ENCODE peak calls at places on chromosomes 3 and 15, in nine cellular contexts. G, O, N, Z, K, X, Q, T and J are unnamed samples.

GRCh38 chr3:184233127-184233843 is 3.9 kb downstream of the VWA5B2 start:
- DNase-seq in Z (no peak), X (no peak), K (no peak), O (no peak), Q (no peak), T (no peak), N (no peak), G (no peak), J (no peak)

GRCh38 chr3:50269977-50270413 is 1.0 kb downstream of the SEMA3B start:
- DNase-seq in N (no peak), K (no peak), Z (no peak), X (no peak), T (no peak), Q (no peak), G (peak; percentile 46), O (no peak), J (no peak)

GRCh38 chr3:61768284-61769012 is 207.1 kb downstream of the PTPRG start:
- DNase-seq in K (no peak), G (peak; percentile 1), X (peak; percentile 11), Q (no peak), Z (no peak), N (no peak), O (no peak), T (no peak), J (no peak)

GRCh38 chr3:38646630-38647029 is 2.9 kb downstream of the SCN5A start:
- DNase-seq in X (no peak), O (no peak), Q (no peak), T (no peak), Z (no peak), G (no peak), K (no peak), N (peak; percentile 74), J (peak; percentile 39)

GRCh38 chr3:55030938-55031337 is 103.1 kb upstream of the LRTM1 start:
- DNase-seq in K (peak; percentile 8), Z (no peak), Q (no peak), G (no peak), O (no peak), X (no peak), T (no peak), N (no peak), J (no peak)

GRCh38 chr3:116445291-116445841 is at the start of gene LSAMP:
- DNase-seq in O (no peak), Z (no peak), K (no peak), G (no peak), N (peak; percentile 94), T (peak; percentile 42), X (no peak), Q (no peak), J (no peak)

GRCh38 chr3:150611666-150612065 is 8.5 kb downstream of the SELENOT start:
- DNase-seq in K (no peak), T (no peak), X (no peak), Z (no peak), Q (no peak), O (no peak), G (no peak), N (no peak), J (no peak)

GRCh38 chr3:148021400-148021799 is 612.2 kb downstream of the ZIC1 start:
- DNase-seq in Z (no peak), N (no peak), X (no peak), Q (no peak), T (no peak), K (no peak), O (no peak), G (no peak), J (no peak)

GRCh38 chr3:159417761-159418160 is 570.9 kb upstream of the IL12A start:
- DNase-seq in O (no peak), G (no peak), Q (no peak), X (no peak), N (no peak), T (no peak), Z (no peak), K (no peak), J (no peak)

GRCh38 chr3:150237490-150237889 is 170.6 kb upstream of the TSC22D2 start:
- DNase-seq in X (no peak), N (no peak), T (no peak), Q (peak; percentile 48), G (peak; percentile 84), K (no peak), O (peak; percentile 49), Z (no peak), J (no peak)

GRCh38 chr3:53850895-53851294 is 4.5 kb downstream of the IL17RB start:
- DNase-seq in G (no peak), Q (no peak), X (no peak), O (no peak), T (peak; percentile 70), K (peak; percentile 24), N (no peak), Z (no peak), J (no peak)

GRCh38 chr15:95857124-95857757 is 473.3 kb upstream of the NR2F2 start:
- DNase-seq in T (no peak), Z (no peak), Q (no peak), X (no peak), O (no peak), K (peak; percentile 58), N (no peak), G (no peak), J (no peak)

GRCh38 chr3:119350114-119350513 is 55.9 kb downstream of the ARHGAP31 start:
- DNase-seq in O (no peak), X (no peak), G (no peak), K (no peak), T (peak; percentile 31), Z (no peak), N (peak; percentile 87), Q (no peak), J (no peak)

GRCh38 chr3:13708871-13709595 is 160.1 kb downstream of the FBLN2 start:
- DNase-seq in N (no peak), G (no peak), O (no peak), X (no peak), Z (no peak), Q (no peak), K (no peak), T (no peak), J (no peak)

GRCh38 chr15:35062164-35063099 is 22.7 kb downstream of the NANOGP8 start:
- DNase-seq in Q (no peak), Z (no peak), N (no peak), K (no peak), X (no peak), T (no peak), G (no peak), O (no peak), J (no peak)

GRCh38 chr3:107450254-107450653 is 72.5 kb upstream of the BBX start:
- DNase-seq in Z (no peak), O (no peak), T (no peak), G (no peak), Q (no peak), X (no peak), N (no peak), K (no peak), J (no peak)

GRCh38 chr3:118501152-118501551 is 533.5 kb downstream of the IGSF11 start:
- DNase-seq in Z (no peak), O (peak; percentile 22), T (no peak), K (no peak), N (peak; percentile 45), Q (no peak), G (peak; percentile 22), X (no peak), J (no peak)

GRCh38 chr3:101532783-101533602 is 20.0 kb upstream of the SENP7 start:
- DNase-seq in Z (no peak), N (no peak), K (no peak), O (no peak), X (no peak), Q (no peak), T (no peak), G (peak; percentile 18), J (no peak)

GRCh38 chr3:177050466-177051237 is 146.6 kb downstream of the TBL1XR1 start:
- DNase-seq in O (no peak), G (peak; percentile 31), K (peak; percentile 16), X (peak; percentile 58), Z (no peak), T (no peak), N (peak; percentile 17), Q (no peak), J (no peak)

GRCh38 chr15:89127054-89127702 is 38.9 kb downstream of the ABHD2 start:
- DNase-seq in T (no peak), Z (no peak), O (peak; percentile 51), G (no peak), K (no peak), Q (no peak), N (no peak), X (no peak), J (no peak)

GRCh38 chr15:26179906-26180305 is 316.8 kb upstream of the ATP10A start:
- DNase-seq in N (peak; percentile 80), T (no peak), G (no peak), X (no peak), K (no peak), Z (no peak), O (no peak), Q (no peak), J (no peak)

GRCh38 chr3:33440578-33441321 is 545 bp upstream of the UBP1 start:
- DNase-seq in O (peak; percentile 77), Z (peak; percentile 92), G (peak; percentile 99), T (peak; percentile 99), X (peak; percentile 100), N (peak; percentile 98), Q (peak; percentile 96), K (peak; percentile 100), J (peak; percentile 86)
- TF ChIP-seq CTCF in O (no peak), Z (no peak), G (no peak), T (no peak), X (no peak), N (no peak), Q (no peak), K (no peak), J (no peak)

GRCh38 chr15:41504751-41505492 is 8.7 kb downstream of the LTK start:
- DNase-seq in K (no peak), G (no peak), X (no peak), T (no peak), Q (no peak), N (no peak), O (no peak), Z (no peak), J (no peak)
- TF ChIP-seq CTCF in K (no peak), G (no peak), X (no peak), T (no peak), Q (peak; percentile 7), N (no peak), O (no peak), Z (no peak), J (no peak)

DNA sequence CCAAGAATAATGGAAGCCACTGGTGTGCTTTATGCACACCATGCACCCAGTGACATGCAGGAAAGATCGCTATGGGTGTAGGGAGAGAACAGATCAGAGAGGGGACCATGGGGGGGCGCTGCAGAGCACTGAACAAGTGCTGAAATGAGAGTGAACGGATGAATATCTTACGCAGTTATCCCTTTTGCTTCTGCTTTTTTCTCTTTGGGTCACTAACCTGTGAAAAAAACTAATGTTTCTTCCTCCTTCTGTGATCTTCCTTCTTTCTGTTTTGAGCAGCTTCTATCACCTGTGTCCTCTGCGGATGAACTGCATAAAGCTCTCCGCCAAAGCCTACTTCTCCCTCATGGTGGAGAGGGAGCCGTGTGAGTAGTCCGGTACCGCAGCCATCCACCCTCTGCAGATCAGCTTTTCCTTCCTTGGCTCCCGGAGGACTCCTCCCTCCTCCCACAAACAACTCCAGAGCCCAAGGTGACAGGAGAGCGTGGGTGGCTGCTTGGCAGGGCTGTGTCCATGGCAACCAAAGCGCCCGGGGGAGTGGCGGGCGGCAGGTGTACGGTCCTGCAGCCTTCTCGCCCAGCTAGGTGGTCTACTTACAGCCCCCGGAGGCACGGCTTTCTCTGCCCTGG is 106.2 kb downstream of the DGKG start:
- DNase-seq in K (no peak), T (no peak), N (peak; percentile 67), X (no peak), Z (no peak), Q (no peak), G (no peak), O (no peak), J (peak; percentile 95)
- TF ChIP-seq CTCF in K (peak; percentile 5), T (no peak), N (peak; percentile 68), X (no peak), Z (no peak), Q (peak; percentile 53), G (no peak), O (no peak), J (peak; percentile 47)

GRCh38 chr15:73712107-73712506 is 27.9 kb downstream of the CD276 start:
- DNase-seq in Q (no peak), X (no peak), G (no peak), O (no peak), N (peak; percentile 44), K (no peak), T (no peak), Z (no peak), J (no peak)
- TF ChIP-seq CTCF in Q (peak; percentile 16), X (peak; percentile 26), G (no peak), O (no peak), N (peak; percentile 40), K (no peak), T (no peak), Z (no peak), J (no peak)